ENCODE peak calls at places on chromosome 5, in nine cellular contexts. Y is A172; X is A549; J is IMR-90; O is GM04504; R is midbrain; W is GF-D8; S is stimulated activated CD4-positive, alpha-beta T cell treated with anti-CD3 and anti-CD28 coated beads, Interleukin-4, amount 100 ng/mL, for 48 hours; E is glomerular endothelial cell. B is an unnamed sample.

GRCh38 chr5:156824800-156825199 is 25.3 kb upstream of the PPP1R2B start:
- DNase-seq in Y (peak; percentile 38), X (peak; percentile 50), J (peak; percentile 58), O (peak; percentile 42), R (peak; percentile 69), W (no peak), S (no peak), E (no peak), B (peak; percentile 40)

GRCh38 chr5:83895860-83896259 is 175.2 kb upstream of the HAPLN1 start:
- DNase-seq in Y (peak; percentile 32), X (no peak), J (peak; percentile 86), O (no peak), R (no peak), W (no peak), S (no peak), E (no peak), B (no peak)

GRCh38 chr5:124677376-124677998 is 69.0 kb downstream of the ZNF608 start:
- DNase-seq in Y (no peak), X (no peak), J (peak; percentile 47), O (no peak), R (peak; percentile 59), W (no peak), S (no peak), E (no peak), B (peak; percentile 95)

GRCh38 chr5:84069608-84070179 is 315.0 kb downstream of the EDIL3 start:
- DNase-seq in Y (no peak), X (no peak), J (no peak), O (no peak), R (no peak), W (no peak), S (no peak), E (no peak), B (no peak)

GRCh38 chr5:116550082-116550481 is 24.5 kb downstream of the SEMA6A start:
- DNase-seq in Y (no peak), X (no peak), J (no peak), O (no peak), R (no peak), W (no peak), S (no peak), E (no peak), B (no peak)

GRCh38 chr5:140273401-140273877 is 29.5 kb downstream of the PFDN1 start:
- DNase-seq in Y (no peak), X (no peak), J (peak; percentile 34), O (no peak), R (no peak), W (peak; percentile 69), S (no peak), E (no peak), B (no peak)

GRCh38 chr5:56507348-56507930 is 274.3 kb upstream of the ANKRD55 start:
- DNase-seq in Y (no peak), X (no peak), J (no peak), O (no peak), R (no peak), W (no peak), S (no peak), E (no peak), B (no peak)

GRCh38 chr5:179858586-179859427 is at the start of gene MRNIP:
- DNase-seq in Y (peak; percentile 96), X (peak; percentile 86), J (peak; percentile 91), O (peak; percentile 83), R (peak; percentile 98), W (peak; percentile 87), S (peak; percentile 93), E (peak; percentile 33), B (peak; percentile 97)

GRCh38 chr5:131610198-131611063 is 24.6 kb downstream of the RAPGEF6 start:
- DNase-seq in Y (peak; percentile 85), X (peak; percentile 18), J (peak; percentile 95), O (no peak), R (no peak), W (no peak), S (no peak), E (peak; percentile 82), B (no peak)

GRCh38 chr5:68962632-68963484 is 131.0 kb upstream of the SLC30A5 start:
- DNase-seq in Y (peak; percentile 61), X (peak; percentile 70), J (peak; percentile 52), O (peak; percentile 49), R (peak; percentile 75), W (no peak), S (no peak), E (peak; percentile 20), B (peak; percentile 77)

GRCh38 chr5:77437194-77437593 is 54.9 kb downstream of the WDR41 start:
- DNase-seq in Y (no peak), X (no peak), J (no peak), O (no peak), R (peak; percentile 54), W (no peak), S (no peak), E (no peak), B (peak; percentile 57)

GRCh38 chr5:141479776-141480175 is 4.0 kb downstream of the PCDHGC3 start:
- DNase-seq in Y (no peak), X (no peak), J (peak; percentile 33), O (no peak), R (no peak), W (peak; percentile 2), S (no peak), E (no peak), B (no peak)

GRCh38 chr5:86199287-86199686 is 418.5 kb upstream of the COX7C start:
- DNase-seq in Y (no peak), X (no peak), J (no peak), O (no peak), R (no peak), W (no peak), S (no peak), E (no peak), B (no peak)

GRCh38 chr5:160539431-160539830 is 117.8 kb downstream of the PTTG1 start:
- DNase-seq in Y (no peak), X (no peak), J (no peak), O (no peak), R (no peak), W (no peak), S (peak; percentile 64), E (no peak), B (no peak)

GRCh38 chr5:14781106-14781505 is 90.5 kb downstream of the ANKH start:
- DNase-seq in Y (no peak), X (no peak), J (peak; percentile 18), O (no peak), R (no peak), W (no peak), S (peak; percentile 3), E (no peak), B (peak; percentile 47)

GRCh38 chr5:160507181-160507811 is 85.6 kb downstream of the PTTG1 start:
- DNase-seq in Y (peak; percentile 51), X (peak; percentile 10), J (peak; percentile 65), O (peak; percentile 16), R (peak; percentile 37), W (no peak), S (peak; percentile 41), E (no peak), B (no peak)

GRCh38 chr5:137393196-137393993 is 105.7 kb downstream of the SPOCK1 start:
- DNase-seq in Y (no peak), X (no peak), J (no peak), O (no peak), R (no peak), W (no peak), S (no peak), E (no peak), B (no peak)

GRCh38 chr5:68872088-68872842 is 221.5 kb upstream of the SLC30A5 start:
- DNase-seq in Y (no peak), X (no peak), J (no peak), O (no peak), R (no peak), W (no peak), S (no peak), E (no peak), B (no peak)

GRCh38 chr5:88886252-88886651 is 3.3 kb upstream of the MEF2C start:
- DNase-seq in Y (no peak), X (no peak), J (no peak), O (no peak), R (no peak), W (no peak), S (no peak), E (no peak), B (no peak)

GRCh38 chr5:1946122-1946677 is 63.5 kb upstream of the IRX4 start:
- DNase-seq in Y (no peak), X (no peak), J (no peak), O (no peak), R (no peak), W (no peak), S (no peak), E (no peak), B (no peak)

GRCh38 chr5:36373527-36374086 is 71.9 kb upstream of the RANBP3L start:
- DNase-seq in Y (peak; percentile 50), X (no peak), J (peak; percentile 38), O (no peak), R (peak; percentile 31), W (peak; percentile 51), S (no peak), E (no peak), B (no peak)

GRCh38 chr5:42677156-42677842 is 79.3 kb upstream of the CCDC152 start:
- DNase-seq in Y (no peak), X (no peak), J (no peak), O (no peak), R (no peak), W (no peak), S (no peak), E (no peak), B (no peak)

GRCh38 chr5:136079195-136079985 is 50.6 kb downstream of the TGFBI start:
- DNase-seq in Y (no peak), X (no peak), J (no peak), O (no peak), R (no peak), W (no peak), S (no peak), E (no peak), B (no peak)

B was measured in G401.